ENCODE peak calls at places on chromosomes 2 and 18, in six cellular contexts. P is neural progenitor cell, O is HCT116, W is GM23248, S is GM23338, R is GM12878. G is an unnamed sample. For H3K79me2, the result is how much of the 10 kb centered on the place peaks cover.

GRCh38 chr18:35740616-35741015 is 159.1 kb downstream of the GALNT1 start:
- DNase-seq in W (no peak), P (no peak), O (no peak), S (no peak), R (no peak), G (no peak)

GRCh38 chr2:69385443-69386151 is 1.4 kb downstream of the GFPT1 start:
- DNase-seq in W (peak), S (no peak), R (no peak), O (peak), P (no peak), G (no peak)

GRCh38 chr2:224865016-224865415 is 148.9 kb upstream of the CCDC195 start:
- DNase-seq in R (no peak), W (peak), S (no peak), P (no peak), O (no peak), G (no peak)

GRCh38 chr2:216142540-216142939 is 33.4 kb downstream of the XRCC5 start:
- DNase-seq in O (no peak), R (peak), P (no peak), S (no peak), W (peak), G (no peak)

GRCh38 chr18:77057043-77057442 is 75.5 kb downstream of the MBP start:
- DNase-seq in R (no peak), O (no peak), S (no peak), P (no peak), W (peak), G (peak)

GRCh38 chr2:64165696-64166095 is 21.5 kb upstream of the PELI1 start:
- DNase-seq in P (no peak), S (no peak), W (peak), O (no peak), R (no peak), G (no peak)

GRCh38 chr2:235666240-235666781 is 172.5 kb downstream of the AGAP1 start:
- DNase-seq in R (no peak), W (peak), S (peak), O (peak), P (peak), G (peak)

GRCh38 chr2:224645722-224646121 is 60.6 kb upstream of the CUL3 start:
- DNase-seq in S (peak), R (no peak), W (no peak), O (no peak), P (no peak), G (no peak)

GRCh38 chr2:241794250-241794823 is 14.7 kb upstream of the NEU4 start:
- DNase-seq in W (no peak), S (no peak), P (no peak), R (no peak), O (no peak), G (no peak)

GRCh38 chr2:217650716-217651360 is 352.0 kb downstream of the TNS1 start:
- DNase-seq in R (no peak), S (peak), W (peak), O (peak), P (peak), G (peak)

GRCh38 chr2:228339525-228339924 is 158.0 kb upstream of the SPHKAP start:
- DNase-seq in S (no peak), W (no peak), R (no peak), P (no peak), O (no peak), G (no peak)

GRCh38 chr18:50879302-50880107 is 587 bp downstream of the ME2 start:
- DNase-seq in R (no peak), P (no peak), W (peak), S (no peak), O (no peak), G (peak)

GRCh38 chr2:140205093-140205492 is 1424.9 kb upstream of the NXPH2 start:
- DNase-seq in R (no peak), O (no peak), W (no peak), S (no peak), P (no peak), G (no peak)

GRCh38 chr18:48612917-48613316 is 74.1 kb downstream of the CTIF start:
- DNase-seq in O (no peak), R (no peak), S (no peak), W (no peak), P (no peak), G (no peak)

GRCh38 chr18:48612511-48612910 is 73.7 kb downstream of the CTIF start:
- DNase-seq in W (no peak), S (no peak), R (no peak), O (no peak), P (no peak), G (no peak)

GRCh38 chr18:48609820-48610815 is 71.3 kb downstream of the CTIF start:
- DNase-seq in W (peak), R (no peak), S (no peak), O (no peak), P (no peak), G (no peak)

GRCh38 chr18:48611785-48612480 is 73.1 kb downstream of the CTIF start:
- DNase-seq in R (no peak), P (no peak), S (no peak), O (no peak), W (no peak), G (no peak)

GRCh38 chr18:48611196-48611595 is 72.4 kb downstream of the CTIF start:
- DNase-seq in P (no peak), O (no peak), S (no peak), W (no peak), R (no peak), G (no peak)
- H3K79me2 ChIP-seq in P (under half), O (under half), S (under half), W (half or more), R (under half), G (under half)

DNA sequence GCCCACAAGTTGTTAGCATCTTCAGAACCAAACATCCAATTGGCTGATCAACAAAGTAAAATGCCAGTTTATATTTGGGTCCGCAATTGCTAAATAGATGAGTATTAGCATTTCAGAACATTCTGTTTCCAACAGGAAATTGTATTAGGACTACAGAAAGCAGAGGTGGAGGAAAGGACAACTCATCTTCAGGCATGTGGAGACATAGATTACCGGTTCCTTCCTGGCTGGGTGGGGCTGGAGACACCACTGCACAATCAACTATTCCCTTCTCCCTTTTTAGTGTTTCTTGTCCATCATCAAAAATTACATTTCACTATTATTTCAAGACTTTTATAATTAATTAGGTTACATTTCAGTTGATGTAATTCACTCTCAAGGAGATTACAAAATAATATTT is 83.8 kb downstream of the ADAM23 start:
- DNase-seq in P (no peak), R (no peak), S (no peak), O (no peak), W (no peak), G (no peak)
- TF ChIP-seq EZH2 in P (no peak), R (no peak), S (no peak), O (no peak), W (no peak), G (no peak)

GRCh38 chr2:73253901-73254300 is 19.8 kb downstream of the CCT7 start:
- DNase-seq in W (no peak), S (no peak), P (no peak), O (no peak), R (no peak), G (no peak)
- H3K79me2 ChIP-seq in W (under half), S (under half), P (under half), O (under half), R (under half), G (under half)

GRCh38 chr18:13390196-13390595 is 171.6 kb downstream of the LDLRAD4 start:
- DNase-seq in O (no peak), R (no peak), W (no peak), S (no peak), P (no peak), G (no peak)

GRCh38 chr18:13393338-13393737 is 174.8 kb downstream of the LDLRAD4 start:
- DNase-seq in S (no peak), O (no peak), W (no peak), P (no peak), R (no peak), G (no peak)

GRCh38 chr18:13390711-13391110 is 172.2 kb downstream of the LDLRAD4 start:
- DNase-seq in P (no peak), W (no peak), O (no peak), R (no peak), S (no peak), G (no peak)

GRCh38 chr18:13392899-13393298 is 174.3 kb downstream of the LDLRAD4 start:
- DNase-seq in O (no peak), P (no peak), W (no peak), R (no peak), S (no peak), G (no peak)

DNA sequence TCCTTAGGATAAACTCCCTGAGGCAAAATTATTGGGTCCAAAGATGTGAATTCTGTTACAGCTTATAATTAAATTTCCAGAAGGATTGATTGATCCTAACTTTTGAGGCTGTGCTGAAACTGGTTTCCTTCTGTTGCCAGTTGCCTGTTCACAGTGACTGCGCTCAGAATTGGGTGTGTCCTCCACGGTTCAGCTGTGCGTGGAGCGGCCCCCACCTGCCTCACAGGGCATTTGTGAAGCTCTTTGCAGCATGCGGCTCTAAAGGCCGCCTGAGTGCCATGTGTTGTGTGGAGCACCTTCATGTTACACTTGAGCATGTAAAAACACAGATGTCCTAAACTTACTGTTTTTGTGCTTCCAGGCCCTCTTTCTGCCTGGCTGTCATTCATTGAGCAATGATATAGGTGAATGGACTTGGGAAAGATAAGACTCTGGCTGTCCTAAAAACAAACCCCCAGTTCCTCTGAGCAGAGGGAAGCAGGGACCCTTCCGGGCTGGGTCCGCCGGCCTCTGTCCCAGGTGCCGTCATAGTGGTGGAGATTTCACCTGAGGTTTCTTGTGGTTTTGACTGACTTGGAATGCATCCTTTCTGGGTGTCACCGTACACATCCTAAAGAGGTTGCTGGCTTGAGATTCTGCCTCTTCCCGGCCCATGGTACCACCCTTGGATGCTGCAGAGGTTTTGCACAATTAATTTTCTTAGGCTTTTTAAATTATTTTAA is 173.6 kb downstream of the LDLRAD4 start:
- DNase-seq in O (no peak), W (no peak), P (no peak), R (no peak), S (no peak), G (no peak)
- TF ChIP-seq EZH2 in O (no peak), W (no peak), P (no peak), R (no peak), S (no peak), G (no peak)

GRCh38 chr2:173090291-173090877 is 14.7 kb downstream of the MAP3K20 start:
- DNase-seq in O (no peak), R (no peak), S (peak), W (peak), P (peak), G (no peak)
- H3K79me2 ChIP-seq in O (half or more), R (under half), S (under half), W (half or more), P (under half), G (under half)

GRCh38 chr2:21183726-21184125 is 60.0 kb downstream of the TDRD15 start:
- DNase-seq in P (no peak), R (no peak), S (no peak), O (no peak), W (no peak), G (no peak)
- TF ChIP-seq EZH2 in P (no peak), R (no peak), S (no peak), O (no peak), W (no peak), G (no peak)

DNA sequence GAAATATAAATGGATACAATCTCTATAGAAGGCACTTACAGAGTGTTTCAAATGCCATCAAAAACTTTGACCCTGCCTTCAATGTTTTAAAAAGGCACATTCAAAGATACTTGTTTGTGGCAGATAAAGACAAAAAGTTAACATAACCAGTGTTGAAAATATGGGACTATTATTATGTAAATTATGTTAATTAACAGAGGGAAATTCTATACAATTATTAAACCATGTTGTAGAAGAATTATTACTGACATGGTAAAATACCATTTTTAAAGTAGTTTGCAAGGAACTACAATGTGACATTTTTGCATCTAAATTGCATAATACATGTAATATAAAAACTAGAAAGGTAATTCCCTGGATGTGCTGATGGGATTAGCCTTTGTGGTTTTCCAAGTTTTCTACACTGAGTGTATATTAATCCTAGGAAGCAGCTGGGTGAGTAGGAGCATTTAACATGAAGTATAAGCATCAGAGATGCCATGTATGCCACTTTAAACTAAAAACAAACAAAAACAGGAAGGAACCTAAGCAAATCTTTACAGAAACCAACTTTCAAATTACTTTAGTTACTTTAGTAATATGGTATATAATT is 21.7 kb downstream of the MIB1 start:
- DNase-seq in O (no peak), R (no peak), W (no peak), P (no peak), S (no peak), G (no peak)
- H3K79me2 ChIP-seq in O (under half), R (under half), W (half or more), P (half or more), S (half or more), G (under half)

GRCh38 chr2:13102340-13103063 is 385.8 kb downstream of the TRIB2 start:
- DNase-seq in S (no peak), R (no peak), O (no peak), W (no peak), P (no peak), G (no peak)
- TF ChIP-seq EZH2 in S (no peak), R (no peak), O (no peak), W (no peak), P (no peak), G (no peak)

GRCh38 chr2:196271786-196272185 is 100.4 kb upstream of the STK17B start:
- DNase-seq in R (no peak), O (no peak), W (no peak), S (no peak), P (no peak), G (no peak)

GRCh38 chr2:196277002-196277401 is 105.6 kb upstream of the STK17B start:
- DNase-seq in O (no peak), P (no peak), R (no peak), S (peak), W (peak), G (no peak)

GRCh38 chr2:196275646-196276352 is 104.4 kb upstream of the STK17B start:
- DNase-seq in W (peak), P (no peak), R (no peak), S (no peak), O (no peak), G (peak)

GRCh38 chr2:196276421-196276820 is 105.0 kb upstream of the STK17B start:
- DNase-seq in S (no peak), W (no peak), R (no peak), O (no peak), P (no peak), G (no peak)

DNA sequence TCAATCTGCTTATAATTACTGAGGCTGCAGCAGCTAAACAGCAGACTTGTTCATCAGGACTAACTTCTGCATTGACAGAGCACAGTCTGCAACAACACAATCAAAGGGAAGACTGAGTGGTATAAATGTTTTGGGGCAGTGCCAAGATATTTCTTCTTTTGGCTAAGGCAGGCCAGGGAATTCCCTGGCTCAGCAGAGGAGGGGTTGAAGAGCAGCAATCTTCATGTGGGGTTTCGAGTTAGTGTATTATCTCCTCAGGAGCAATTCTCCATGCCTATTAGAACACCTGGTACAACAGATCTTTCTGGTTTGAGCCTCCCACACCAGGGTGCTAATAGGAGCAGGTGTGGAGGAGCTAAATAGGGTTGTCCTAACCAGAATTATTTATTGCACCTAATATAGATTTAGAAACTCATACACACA is 103.0 kb upstream of the STK17B start:
- DNase-seq in R (no peak), S (no peak), P (no peak), W (peak), O (no peak), G (peak)
- H3K79me2 ChIP-seq in R (under half), S (under half), P (under half), W (under half), O (under half), G (under half)

GRCh38 chr2:118842687-118843491 is 4.6 kb downstream of the EN1 start:
- DNase-seq in W (no peak), R (no peak), S (peak), P (peak), O (no peak), G (no peak)
- TF ChIP-seq EZH2 in W (no peak), R (no peak), S (peak), P (no peak), O (no peak), G (no peak)

G was measured in DND-41.